ENCODE peak calls at places on chromosomes 6 and 20, in five cellular contexts. R is neural crest cell; D is stimulated activated CD4-positive, alpha-beta T cell treated with anti-CD3 and anti-CD28 coated beads, Interleukin-12 subunit alpha, Interleukin-12 subunit beta, amount 100 ng/mL, for 4 hours; U is RPMI8226; K is MCF 10A. G is an unnamed sample.

GRCh38 chr6:3811191-3811590 is 38.0 kb upstream of the FAM50B start:
- DNase-seq in R (no peak), D (no peak), U (peak; percentile 42), K (no peak), G (no peak)

GRCh38 chr20:37670426-37670825 is 23.4 kb upstream of the CTNNBL1 start:
- DNase-seq in R (no peak), D (no peak), U (no peak), K (no peak), G (no peak)

GRCh38 chr6:148855744-148856143 is 108.9 kb downstream of the UST start:
- DNase-seq in R (no peak), D (no peak), U (no peak), K (no peak), G (no peak)

GRCh38 chr6:28490191-28490890 is 25.3 kb downstream of the GPX6 start:
- DNase-seq in R (no peak), D (no peak), U (no peak), K (no peak), G (no peak)

GRCh38 chr6:30263734-30264133 is 50.5 kb upstream of the TRIM26 start:
- DNase-seq in R (no peak), D (no peak), U (no peak), K (peak; percentile 57), G (peak; percentile 95)

GRCh38 chr6:41467106-41467505 is 79.1 kb upstream of the FOXP4 start:
- DNase-seq in R (no peak), D (no peak), U (no peak), K (no peak), G (no peak)

GRCh38 chr6:170038251-170038650 is 252.6 kb downstream of the DLL1 start:
- DNase-seq in R (peak; percentile 8), D (no peak), U (no peak), K (no peak), G (no peak)

GRCh38 chr6:88728756-88729155 is 234.7 kb downstream of the RNGTT start:
- DNase-seq in R (no peak), D (no peak), U (no peak), K (no peak), G (no peak)

G was measured in PC-3.